ENCODE peak calls at places on chromosomes 4 and X, in four cellular contexts. O is AG09309, S is mesothelial cell of epicardium, Z is SK-N-SH. R is an unnamed sample.
A peak's percentile ranks its signal among the peaks of the same experiment; 100 is the strongest.

GRCh38 chrX:20026278-20026677 is 35.4 kb upstream of the BCLAF3 start:
- DNase-seq in S (no peak), Z (no peak), O (no peak), R (no peak)

GRCh38 chrX:41334866-41335589 is 1.1 kb downstream of the DDX3X start:
- DNase-seq in S (peak; percentile 23), Z (peak; percentile 68), O (no peak), R (no peak)

GRCh38 chr4:138851626-138852443 is 163.7 kb upstream of the NOCT start:
- DNase-seq in O (no peak), Z (no peak), S (no peak), R (no peak)

GRCh38 chr4:1750381-1751154 is 29.2 kb downstream of the TACC3 start:
- DNase-seq in O (no peak), S (no peak), Z (no peak), R (no peak)

GRCh38 chrX:3161686-3162085 is 120.4 kb downstream of the ARSF start:
- DNase-seq in Z (no peak), S (no peak), O (no peak), R (no peak)

GRCh38 chrX:102155806-102156179 is at the start of gene BEX5:
- DNase-seq in O (no peak), S (no peak), Z (peak; percentile 53), R (no peak)

GRCh38 chr4:140980426-140981200 is 152.7 kb downstream of the RNF150 start:
- DNase-seq in S (no peak), Z (no peak), O (no peak), R (no peak)

GRCh38 chr4:24802648-24803047 is 7.3 kb downstream of the SOD3 start:
- DNase-seq in Z (no peak), O (no peak), S (no peak), R (no peak)

GRCh38 chr4:151324449-151325319 is 721 bp downstream of the SH3D19 start:
- DNase-seq in Z (peak; percentile 64), S (no peak), O (no peak), R (no peak)

GRCh38 chr4:153722036-153722435 is 37.8 kb downstream of the RNF175 start:
- DNase-seq in S (no peak), Z (no peak), O (no peak), R (no peak)

GRCh38 chrX:14829643-14830042 is 43.2 kb downstream of the FANCB start:
- DNase-seq in S (no peak), Z (no peak), O (no peak), R (no peak)

GRCh38 chr4:79198886-79199591 is 126.8 kb downstream of the NAA11 start:
- DNase-seq in Z (no peak), O (no peak), S (no peak), R (no peak)

GRCh38 chr4:1503583-1504471 is 97.6 kb upstream of the NKX1-1 start:
- DNase-seq in O (no peak), S (peak; percentile 10), Z (peak; percentile 57), R (no peak)

GRCh38 chrX:119429471-119429870 is 30.3 kb downstream of the SLC25A43 start:
- DNase-seq in Z (no peak), S (no peak), O (no peak), R (no peak)

GRCh38 chr4:48017108-48017527 is 546 bp downstream of the NIPAL1 start:
- DNase-seq in S (peak; percentile 58), Z (peak; percentile 68), O (no peak), R (no peak)

DNA sequence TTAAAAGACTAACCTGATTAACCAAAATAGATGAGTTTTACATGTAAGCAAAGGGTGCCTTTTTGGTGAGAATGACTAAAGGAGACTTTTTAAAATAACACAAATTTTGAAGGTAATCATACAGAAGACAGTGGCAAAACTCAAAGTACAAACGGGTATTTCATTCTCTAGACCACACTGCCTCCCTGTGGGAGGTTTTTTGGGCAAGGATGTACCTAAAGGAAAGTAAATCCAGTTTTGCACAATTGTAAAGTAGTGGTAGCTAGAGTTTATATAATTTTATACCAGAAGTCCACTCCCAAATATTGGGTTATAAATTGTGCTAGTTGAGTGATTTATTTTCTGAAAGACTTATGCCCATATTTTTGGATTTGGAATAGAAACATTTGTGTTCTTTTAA is 201.0 kb downstream of the PAPSS1 start:
- DNase-seq in S (no peak), Z (peak; percentile 25), O (no peak), R (no peak)
- TF ChIP-seq CTCF in S (peak; percentile 41), Z (peak; percentile 78), O (peak; percentile 39), R (peak; percentile 49)

GRCh38 chr4:129672941-129673340 is 577.0 kb downstream of the C4orf33 start:
- DNase-seq in Z (no peak), S (no peak), O (no peak), R (no peak)
- TF ChIP-seq CTCF in Z (no peak), S (no peak), O (no peak), R (no peak)

GRCh38 chr4:29908276-29908675 is 811.9 kb upstream of the PCDH7 start:
- DNase-seq in O (no peak), Z (no peak), S (no peak), R (no peak)
- TF ChIP-seq CTCF in O (no peak), Z (no peak), S (no peak), R (no peak)

GRCh38 chr4:43471950-43472349 is 579.4 kb downstream of the GRXCR1 start:
- DNase-seq in Z (no peak), O (no peak), S (no peak), R (no peak)
- TF ChIP-seq CTCF in Z (peak; percentile 33), O (no peak), S (no peak), R (no peak)

DNA sequence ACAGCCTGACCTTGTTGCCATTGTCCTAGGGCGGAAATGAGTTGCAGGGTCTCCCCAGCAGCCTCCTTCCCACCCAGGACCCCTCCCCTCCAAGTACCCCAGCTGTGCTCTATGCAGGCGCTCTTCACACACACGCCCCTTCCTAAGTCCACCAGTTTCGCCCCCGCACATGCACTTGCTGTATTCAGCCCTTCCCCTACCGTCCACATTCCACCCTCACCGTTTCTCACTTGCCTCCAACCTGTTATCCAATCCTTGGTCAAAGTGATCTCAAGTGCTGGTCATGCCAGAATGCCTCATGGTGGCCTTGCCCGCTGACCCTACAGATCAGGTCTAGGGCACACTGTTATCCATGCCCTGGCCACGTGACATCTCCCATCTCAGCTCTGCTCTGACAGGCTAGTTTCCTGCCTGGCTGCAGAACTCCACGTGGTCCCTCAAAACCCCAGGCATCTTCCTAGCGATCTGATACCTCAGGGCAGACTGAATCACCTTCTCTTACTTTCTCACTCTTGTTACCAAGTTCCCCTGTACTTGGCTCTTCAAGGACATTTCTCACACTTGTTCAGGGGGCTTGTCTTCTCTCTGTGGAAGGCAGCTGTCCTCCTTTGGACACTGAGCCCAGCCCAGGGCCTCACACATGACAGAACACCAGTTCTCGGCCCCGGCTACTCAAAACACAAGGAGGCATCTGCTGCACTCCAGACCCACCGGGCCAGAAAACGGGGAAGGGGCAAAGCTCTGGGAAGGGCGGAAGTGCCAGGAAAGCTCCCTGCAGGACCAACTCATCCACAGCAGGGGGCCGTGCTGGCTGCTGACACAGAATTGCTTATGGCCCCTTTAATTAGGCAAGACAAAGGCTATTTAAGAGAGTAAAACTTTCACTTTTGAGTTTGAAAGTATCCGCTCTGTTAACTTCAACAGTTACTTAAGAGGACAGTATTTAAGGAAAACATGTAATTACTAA is 39.9 kb downstream of the NSG1 start:
- DNase-seq in S (no peak), O (no peak), Z (no peak), R (no peak)
- TF ChIP-seq CTCF in S (no peak), O (no peak), Z (peak; percentile 11), R (no peak)

DNA sequence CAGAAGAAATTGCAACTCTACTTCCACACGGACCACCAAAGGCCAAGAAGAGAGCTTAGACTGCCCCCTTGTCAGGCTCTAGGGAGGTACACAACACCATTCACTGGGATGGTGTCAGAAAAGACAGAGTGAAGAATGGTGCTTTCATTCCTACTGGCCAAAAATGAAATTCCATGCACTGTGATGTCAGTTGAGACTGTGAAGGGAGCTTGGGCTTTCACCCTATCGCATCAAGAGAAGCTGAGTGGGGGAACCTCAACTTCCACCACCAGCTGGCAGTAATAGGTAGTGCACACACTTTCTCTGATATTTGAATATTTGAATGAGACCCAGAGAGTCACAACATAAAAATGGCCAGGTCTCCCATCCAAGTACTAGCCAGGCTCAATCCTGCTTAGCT is 65.9 kb downstream of the ZNF711 start:
- DNase-seq in Z (no peak), O (no peak), S (no peak), R (no peak)
- TF ChIP-seq CTCF in Z (peak; percentile 31), O (no peak), S (peak; percentile 51), R (no peak)

DNA sequence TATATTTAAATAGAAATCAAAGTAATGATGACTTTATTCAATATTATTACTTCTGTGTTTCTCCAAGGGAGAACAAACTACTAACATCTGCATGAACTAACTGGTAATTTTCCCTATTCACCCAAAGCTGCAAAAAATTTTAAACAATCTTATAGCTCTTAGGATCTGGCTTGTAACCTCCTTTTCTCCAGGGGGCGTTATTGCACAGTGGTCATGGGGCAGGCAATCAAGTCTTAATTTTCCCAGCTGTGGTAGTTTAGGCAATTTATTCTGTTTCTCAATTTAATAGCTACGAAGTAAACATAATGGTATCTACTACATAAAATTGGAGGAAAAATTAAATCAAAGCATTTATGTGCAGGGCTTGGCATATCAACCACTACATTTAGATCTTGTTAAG is 137.5 kb upstream of the GUCY1A1 start:
- DNase-seq in Z (peak; percentile 23), S (no peak), O (no peak), R (no peak)
- TF ChIP-seq CTCF in Z (peak; percentile 59), S (no peak), O (peak; percentile 53), R (peak; percentile 38)

DNA sequence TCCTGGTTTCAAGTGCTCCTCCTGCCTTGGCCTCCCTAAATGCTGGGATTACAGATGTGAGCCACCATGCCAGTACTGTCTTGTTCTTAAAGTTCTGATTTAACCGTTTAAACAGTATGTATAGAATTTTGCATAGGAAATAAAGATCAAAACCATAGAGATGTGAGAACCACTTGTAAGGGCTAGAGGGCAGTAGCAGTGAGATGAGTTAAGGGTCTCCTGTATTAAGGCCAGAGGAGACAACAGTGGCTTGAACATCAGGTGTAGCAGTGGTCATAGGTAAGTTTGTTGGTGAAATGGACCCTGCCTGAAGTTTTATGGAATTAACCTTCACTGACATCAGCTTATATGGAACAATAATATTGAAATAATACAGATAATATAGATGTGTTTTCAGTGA is 155.7 kb downstream of the SLC4A4 start:
- DNase-seq in S (no peak), Z (no peak), O (no peak), R (no peak)
- TF ChIP-seq CTCF in S (no peak), Z (no peak), O (no peak), R (no peak)

DNA sequence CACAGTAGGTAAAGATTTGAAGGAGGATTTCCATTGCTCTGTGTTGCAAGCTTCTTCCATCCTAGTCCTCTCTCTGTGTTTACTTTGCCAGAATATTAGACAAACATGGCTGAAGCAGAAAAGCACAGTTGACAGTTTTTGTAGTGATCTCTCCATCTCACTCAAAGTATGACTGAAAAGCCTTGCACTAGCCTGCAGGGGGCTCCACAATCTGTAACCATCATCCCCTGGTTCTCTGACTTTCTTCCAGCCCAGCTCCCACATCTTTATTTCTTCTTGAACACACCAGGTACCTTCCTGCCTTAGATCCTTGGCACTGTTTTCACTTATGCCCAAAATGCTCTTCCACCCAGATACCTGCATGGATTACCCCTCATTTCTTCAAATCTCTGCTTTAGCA is 34.1 kb upstream of the HHIP start:
- DNase-seq in S (no peak), O (no peak), Z (peak; percentile 25), R (no peak)
- TF ChIP-seq CTCF in S (no peak), O (peak; percentile 52), Z (peak; percentile 44), R (no peak)